ENCODE peak calls at places on chromosome 13, in ten cellular contexts. W is nucleus accumbens; M is activated T-cell treated with anti-CD3 and anti-CD28 coated beads, Interleukin-2, amount 50 U/mL, for 4 hours; C is SK-N-SH; Q is fibroblast of lung; G is pons; A is EH; K is osteocyte; H is kidney glomerular epithelial cell; B is neuronal stem cell. X is an unnamed sample.

GRCh38 chr13:35964764-35965163 is 166.4 kb downstream of the DCLK1 start:
- DNase-seq in W (no peak), M (no peak), C (no peak), Q (no peak), G (no peak), A (peak; percentile 62), K (no peak), H (peak; percentile 21), B (no peak), X (peak; percentile 75)

GRCh38 chr13:48853381-48854102 is 122.2 kb upstream of the FNDC3A start:
- DNase-seq in W (no peak), M (no peak), C (no peak), Q (peak; percentile 24), G (no peak), A (peak; percentile 7), K (no peak), H (peak; percentile 24), B (no peak), X (peak; percentile 18)

GRCh38 chr13:114089341-114089740 is 43.1 kb downstream of the RASA3 start:
- DNase-seq in W (no peak), M (no peak), C (no peak), Q (no peak), G (no peak), A (no peak), K (no peak), H (no peak), B (no peak), X (no peak)

GRCh38 chr13:99307247-99307646 is at the start of gene GPR183:
- DNase-seq in W (no peak), M (no peak), C (no peak), Q (peak; percentile 50), G (peak; percentile 79), A (peak; percentile 75), K (no peak), H (peak; percentile 65), B (no peak), X (no peak)

GRCh38 chr13:80862466-80862865 is 521.5 kb upstream of the SPRY2 start:
- DNase-seq in W (no peak), M (no peak), C (no peak), Q (no peak), G (no peak), A (no peak), K (no peak), H (no peak), B (no peak), X (no peak)

GRCh38 chr13:39397866-39398265 is 205.1 kb downstream of the LHFPL6 start:
- DNase-seq in W (no peak), M (no peak), C (no peak), Q (no peak), G (no peak), A (no peak), K (no peak), H (no peak), B (no peak), X (peak; percentile 53)

GRCh38 chr13:46472384-46472783 is 80.6 kb upstream of the LRCH1 start:
- DNase-seq in W (no peak), M (no peak), C (no peak), Q (no peak), G (no peak), A (no peak), K (no peak), H (no peak), B (no peak), X (no peak)

GRCh38 chr13:65499251-65499650 is 1730.9 kb downstream of the PCDH9 start:
- DNase-seq in W (no peak), M (no peak), C (no peak), Q (no peak), G (no peak), A (peak; percentile 20), K (no peak), H (no peak), B (no peak), X (peak; percentile 54)

GRCh38 chr13:44573790-44574465 is 2.2 kb downstream of the TSC22D1 start:
- DNase-seq in W (peak; percentile 4), M (no peak), C (peak; percentile 27), Q (peak; percentile 83), G (no peak), A (peak; percentile 76), K (peak; percentile 49), H (no peak), B (no peak), X (peak; percentile 67)

GRCh38 chr13:106078191-106078590 is 457.3 kb downstream of the EFNB2 start:
- DNase-seq in W (no peak), M (no peak), C (no peak), Q (peak; percentile 76), G (no peak), A (peak; percentile 30), K (no peak), H (no peak), B (no peak), X (no peak)

GRCh38 chr13:24605923-24606372 is 74.3 kb upstream of the ATP12A start:
- DNase-seq in W (no peak), M (no peak), C (no peak), Q (peak; percentile 24), G (no peak), A (peak; percentile 19), K (no peak), H (no peak), B (no peak), X (peak; percentile 50)

GRCh38 chr13:31755803-31756212 is 16.5 kb downstream of the RXFP2 start:
- DNase-seq in W (no peak), M (no peak), C (no peak), Q (peak; percentile 71), G (no peak), A (peak; percentile 98), K (no peak), H (no peak), B (no peak), X (peak; percentile 89)

GRCh38 chr13:20370815-20371421 is 138.8 kb upstream of the GJB6 start:
- DNase-seq in W (no peak), M (no peak), C (no peak), Q (no peak), G (no peak), A (no peak), K (no peak), H (no peak), B (no peak), X (no peak)

GRCh38 chr13:79448413-79448812 is 32.5 kb upstream of the NDFIP2 start:
- DNase-seq in W (no peak), M (no peak), C (no peak), Q (peak; percentile 4), G (no peak), A (no peak), K (no peak), H (no peak), B (no peak), X (no peak)

GRCh38 chr13:110448230-110448629 is 113.3 kb downstream of the RAB20 start:
- DNase-seq in W (no peak), M (no peak), C (no peak), Q (peak; percentile 93), G (no peak), A (peak; percentile 94), K (no peak), H (peak; percentile 86), B (no peak), X (peak; percentile 81)

GRCh38 chr13:83150616-83151307 is 731.5 kb downstream of the SLITRK1 start:
- DNase-seq in W (no peak), M (no peak), C (no peak), Q (no peak), G (peak; percentile 85), A (no peak), K (no peak), H (no peak), B (no peak), X (peak; percentile 31)

GRCh38 chr13:100035936-100036335 is 53.0 kb upstream of the PCCA start:
- DNase-seq in W (no peak), M (no peak), C (no peak), Q (no peak), G (no peak), A (no peak), K (no peak), H (no peak), B (no peak), X (no peak)

GRCh38 chr13:84774111-84774510 is 891.8 kb upstream of the SLITRK1 start:
- DNase-seq in W (no peak), M (no peak), C (no peak), Q (no peak), G (no peak), A (no peak), K (no peak), H (no peak), B (no peak), X (no peak)

GRCh38 chr13:106373989-106374572 is 161.4 kb downstream of the EFNB2 start:
- DNase-seq in W (no peak), M (no peak), C (no peak), Q (peak; percentile 78), G (no peak), A (peak; percentile 74), K (no peak), H (no peak), B (no peak), X (peak; percentile 86)

X was measured in AG10803.